ENCODE peak calls at places on chromosomes 11 and 22, in ten cellular contexts. G is uterus; V is CD4-positive, CD25-positive, alpha-beta regulatory T cell; N is hypothalamus; A is T1000; L is HEK293T; Q is fibroblast of villous mesenchyme; P is anterior cingulate cortex; U is AG09319; T is activated CD4-positive, alpha-beta T cell treated with anti-CD3 and anti-CD28 coated beads, Interleukin-2, amount 10 ng/mL, durations not matched to agents 7 days and 5 days. S is an unnamed sample.

GRCh38 chr11:12798609-12799011 is 124.4 kb downstream of the TEAD1 start:
- DNase-seq in G (no peak), V (no peak), N (no peak), A (no peak), L (no peak), Q (no peak), P (no peak), U (no peak), T (no peak), S (no peak)

GRCh38 chr11:65435330-65435931 is 12.8 kb downstream of the NEAT1 start:
- DNase-seq in G (peak; percentile 14), V (no peak), N (no peak), A (no peak), L (no peak), Q (peak; percentile 59), P (no peak), U (no peak), T (no peak), S (peak; percentile 71)

GRCh38 chr22:46799626-46800025 is 37.2 kb downstream of the TBC1D22A start:
- DNase-seq in G (no peak), V (no peak), N (no peak), A (no peak), L (no peak), Q (no peak), P (no peak), U (no peak), T (no peak), S (no peak)

GRCh38 chr11:129852125-129852740 is 36.6 kb downstream of the TMEM45B start:
- DNase-seq in G (no peak), V (no peak), N (no peak), A (no peak), L (no peak), Q (peak; percentile 87), P (no peak), U (no peak), T (no peak), S (no peak)

GRCh38 chr11:42857344-42857743 is 454.5 kb upstream of the API5 start:
- DNase-seq in G (no peak), V (no peak), N (no peak), A (no peak), L (no peak), Q (no peak), P (no peak), U (no peak), T (no peak), S (no peak)

GRCh38 chr11:35321532-35322320 is 97.6 kb downstream of the SLC1A2 start:
- DNase-seq in G (peak; percentile 43), V (no peak), N (no peak), A (no peak), L (no peak), Q (peak; percentile 57), P (no peak), U (peak; percentile 94), T (no peak), S (peak; percentile 92)

GRCh38 chr11:69791266-69791665 is 16.1 kb upstream of the FGF4 start:
- DNase-seq in G (no peak), V (no peak), N (no peak), A (no peak), L (no peak), Q (peak; percentile 8), P (peak; percentile 16), U (no peak), T (no peak), S (peak; percentile 33)

GRCh38 chr11:63613517-63614135 is 607 bp downstream of the PLAAT3 start:
- DNase-seq in G (peak; percentile 42), V (peak; percentile 38), N (peak; percentile 58), A (no peak), L (no peak), Q (peak; percentile 28), P (peak; percentile 77), U (no peak), T (peak; percentile 32), S (no peak)

GRCh38 chr11:43687120-43687791 is 6.7 kb downstream of the HSD17B12 start:
- DNase-seq in G (peak; percentile 25), V (no peak), N (no peak), A (no peak), L (no peak), Q (peak; percentile 52), P (no peak), U (no peak), T (no peak), S (peak; percentile 83)

GRCh38 chr11:70118642-70119041 is 40.5 kb downstream of the ANO1 start:
- DNase-seq in G (no peak), V (no peak), N (no peak), A (no peak), L (no peak), Q (no peak), P (no peak), U (no peak), T (no peak), S (no peak)

GRCh38 chr22:30318773-30319419 is 7.8 kb downstream of the TBC1D10A start:
- DNase-seq in G (no peak), V (no peak), N (no peak), A (no peak), L (no peak), Q (peak; percentile 59), P (no peak), U (no peak), T (no peak), S (no peak)

GRCh38 chr11:47355283-47356128 is 3.0 kb upstream of the MYBPC3 start:
- DNase-seq in G (peak; percentile 93), V (no peak), N (peak; percentile 86), A (peak; percentile 80), L (peak; percentile 89), Q (peak; percentile 94), P (peak; percentile 78), U (peak; percentile 81), T (peak; percentile 28), S (peak; percentile 89)

GRCh38 chr11:44732564-44732963 is 5.8 kb downstream of the TSPAN18 start:
- DNase-seq in G (no peak), V (no peak), N (no peak), A (no peak), L (no peak), Q (no peak), P (no peak), U (no peak), T (no peak), S (no peak)

GRCh38 chr11:107591446-107592236 is 694 bp downstream of the ELMOD1 start:
- DNase-seq in G (no peak), V (peak; percentile 13), N (peak; percentile 42), A (no peak), L (peak; percentile 40), Q (peak; percentile 15), P (no peak), U (no peak), T (peak; percentile 8), S (no peak)

GRCh38 chr11:64885367-64886286 is 7.2 kb upstream of the EHD1 start:
- DNase-seq in G (no peak), V (no peak), N (no peak), A (no peak), L (no peak), Q (peak; percentile 98), P (no peak), U (no peak), T (peak; percentile 53), S (peak; percentile 84)

GRCh38 chr11:37409124-37409523 is 811.1 kb upstream of the RAG2 start:
- DNase-seq in G (no peak), V (no peak), N (no peak), A (no peak), L (no peak), Q (no peak), P (no peak), U (no peak), T (no peak), S (no peak)

GRCh38 chr22:46336119-46337078 is 885 bp downstream of the TRMU start:
- DNase-seq in G (no peak), V (no peak), N (no peak), A (no peak), L (no peak), Q (peak; percentile 21), P (no peak), U (no peak), T (peak; percentile 27), S (no peak)

GRCh38 chr11:113260096-113260425 is 54.3 kb upstream of the TTC12 start:
- DNase-seq in G (no peak), V (no peak), N (no peak), A (no peak), L (no peak), Q (no peak), P (no peak), U (no peak), T (no peak), S (no peak)

GRCh38 chr22:43217285-43218030 is 30.5 kb upstream of the TTLL12 start:
- DNase-seq in G (no peak), V (no peak), N (no peak), A (no peak), L (no peak), Q (no peak), P (no peak), U (no peak), T (no peak), S (no peak)

GRCh38 chr11:11948242-11948947 is 60.0 kb downstream of the DKK3 start:
- DNase-seq in G (no peak), V (no peak), N (no peak), A (no peak), L (no peak), Q (peak; percentile 52), P (no peak), U (no peak), T (no peak), S (no peak)

S was measured in fibroblast of gingiva.